ENCODE peak calls at places on chromosomes 2 and 18, in ten cellular contexts. F, W, X, P, U, A, Z, C, R and B are unnamed samples.

GRCh38 chr2:88082781-88083180 is 15.2 kb downstream of the SMYD1 start:
- DNase-seq in F (no peak), W (no peak), X (no peak), P (no peak), U (no peak), A (no peak), Z (no peak), C (no peak), R (no peak), B (no peak)

GRCh38 chr18:10318686-10318960 is 135.8 kb upstream of the APCDD1 start:
- DNase-seq in F (no peak), W (no peak), X (no peak), P (no peak), U (no peak), A (no peak), Z (no peak), C (no peak), R (no peak), B (no peak)

GRCh38 chr2:203354966-203355365 is 26.8 kb downstream of the ABI2 start:
- DNase-seq in F (no peak), W (no peak), X (no peak), P (no peak), U (no peak), A (no peak), Z (no peak), C (no peak), R (no peak), B (no peak)

GRCh38 chr2:26850565-26850964 is 2.6 kb downstream of the DPYSL5 start:
- DNase-seq in F (no peak), W (no peak), X (no peak), P (no peak), U (no peak), A (no peak), Z (no peak), C (no peak), R (no peak), B (peak)

GRCh38 chr18:9701604-9702324 is 6.3 kb upstream of the RAB31 start:
- DNase-seq in F (no peak), W (no peak), X (no peak), P (no peak), U (no peak), A (peak), Z (no peak), C (no peak), R (peak), B (no peak)

GRCh38 chr2:460861-461260 is 173.0 kb upstream of the ALKAL2 start:
- DNase-seq in F (no peak), W (no peak), X (no peak), P (peak), U (peak), A (no peak), Z (no peak), C (no peak), R (no peak), B (no peak)

GRCh38 chr18:79402209-79402576 is 6.5 kb downstream of the NFATC1 start:
- DNase-seq in F (no peak), W (no peak), X (no peak), P (no peak), U (no peak), A (no peak), Z (no peak), C (no peak), R (no peak), B (no peak)

GRCh38 chr2:172428841-172429173 is 1.4 kb downstream of the ITGA6 start:
- DNase-seq in F (no peak), W (no peak), X (no peak), P (no peak), U (no peak), A (no peak), Z (no peak), C (no peak), R (no peak), B (no peak)

GRCh38 chr2:159094173-159094737 is 125.8 kb downstream of the TANC1 start:
- DNase-seq in F (peak), W (no peak), X (no peak), P (no peak), U (no peak), A (no peak), Z (peak), C (no peak), R (peak), B (no peak)

GRCh38 chr2:64453710-64454315 is at the start of gene LGALSL:
- DNase-seq in F (peak), W (peak), X (peak), P (no peak), U (peak), A (peak), Z (peak), C (peak), R (peak), B (peak)

GRCh38 chr2:219998099-219998498 is 370.7 kb downstream of the SLC4A3 start:
- DNase-seq in F (no peak), W (no peak), X (no peak), P (no peak), U (no peak), A (no peak), Z (no peak), C (no peak), R (no peak), B (no peak)
- H3K27ac ChIP-seq in F (no peak), W (no peak), X (no peak), P (no peak), U (no peak), A (no peak), Z (no peak), C (no peak), R (no peak), B (no peak)

DNA sequence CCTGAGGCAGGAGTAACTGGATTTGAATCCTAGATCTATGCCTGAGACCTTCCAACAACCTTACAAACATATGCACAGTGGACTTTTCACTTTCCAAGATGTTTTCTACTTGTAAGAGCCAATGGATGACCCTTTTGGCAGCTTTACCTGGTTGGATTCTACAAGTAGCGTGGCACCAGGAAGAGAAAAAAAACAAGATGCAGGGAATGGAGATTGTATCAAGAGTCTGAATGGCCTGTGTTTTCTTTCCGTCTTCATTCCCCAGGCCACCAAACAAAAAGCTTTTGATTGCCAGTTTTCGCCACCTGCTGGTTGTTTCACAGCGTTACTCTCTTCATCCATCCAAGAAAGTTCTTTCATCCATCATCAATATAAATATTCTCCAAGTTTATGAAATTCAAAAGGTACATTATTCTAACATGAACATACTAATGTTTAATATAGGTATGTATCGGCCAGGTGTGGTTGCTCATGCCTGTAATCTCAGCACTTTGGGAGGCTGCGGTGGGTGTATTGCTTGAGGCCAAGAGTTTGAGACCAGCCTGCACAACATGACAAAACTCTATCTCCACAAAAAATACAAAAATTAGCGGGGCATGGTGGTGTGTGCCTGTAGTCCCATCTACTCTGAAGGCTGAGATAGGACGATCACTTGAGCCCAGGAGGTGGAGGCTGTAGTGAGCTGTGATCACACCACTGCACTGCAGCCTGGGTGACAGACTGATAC is 3.5 kb upstream of the BCL2 start:
- DNase-seq in F (peak), W (peak), X (peak), P (peak), U (peak), A (peak), Z (no peak), C (peak), R (peak), B (peak)
- H3K27ac ChIP-seq in F (peak), W (no peak), X (no peak), P (no peak), U (no peak), A (no peak), Z (peak), C (no peak), R (peak), B (no peak)

GRCh38 chr2:37919631-37920032 is 5.5 kb upstream of the RMDN2 start:
- DNase-seq in F (peak), W (no peak), X (no peak), P (no peak), U (no peak), A (no peak), Z (no peak), C (no peak), R (no peak), B (no peak)
- H3K27ac ChIP-seq in F (peak), W (no peak), X (no peak), P (no peak), U (no peak), A (no peak), Z (no peak), C (no peak), R (no peak), B (no peak)

DNA sequence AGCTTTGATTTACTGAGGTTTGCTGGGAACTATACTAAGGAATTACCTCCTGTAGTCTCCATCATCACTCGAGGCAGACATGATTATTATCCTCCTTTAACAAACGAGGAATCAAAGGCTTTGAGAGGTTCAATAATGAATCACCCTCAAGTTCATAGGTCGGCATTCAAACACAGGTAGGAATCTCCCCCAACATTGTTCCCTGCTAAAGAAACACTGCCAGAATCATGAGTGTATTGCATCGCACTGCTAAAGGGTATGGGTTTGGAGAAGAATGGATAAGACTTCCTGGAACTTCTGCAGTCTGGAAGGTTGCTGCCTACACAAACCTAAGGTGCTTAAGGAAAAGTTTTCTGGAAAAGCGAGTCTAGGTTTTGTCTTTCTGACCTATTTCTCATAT is 260.3 kb upstream of the SESTD1 start:
- DNase-seq in F (no peak), W (no peak), X (no peak), P (no peak), U (no peak), A (no peak), Z (no peak), C (no peak), R (no peak), B (no peak)
- H3K27ac ChIP-seq in F (no peak), W (no peak), X (no peak), P (no peak), U (no peak), A (no peak), Z (no peak), C (no peak), R (no peak), B (no peak)

GRCh38 chr2:213085538-213085937 is 65.9 kb downstream of the IKZF2 start:
- DNase-seq in F (no peak), W (no peak), X (no peak), P (no peak), U (no peak), A (no peak), Z (no peak), C (no peak), R (no peak), B (no peak)
- H3K27ac ChIP-seq in F (no peak), W (no peak), X (peak), P (peak), U (no peak), A (no peak), Z (no peak), C (no peak), R (no peak), B (no peak)

GRCh38 chr2:38601061-38601460 is 1.7 kb downstream of the HNRNPLL start:
- DNase-seq in F (no peak), W (no peak), X (no peak), P (no peak), U (no peak), A (no peak), Z (no peak), C (no peak), R (no peak), B (no peak)

GRCh38 chr2:38600242-38600891 is 2.4 kb downstream of the HNRNPLL start:
- DNase-seq in F (peak), W (no peak), X (no peak), P (no peak), U (no peak), A (no peak), Z (no peak), C (no peak), R (no peak), B (peak)

GRCh38 chr2:38602136-38602731 is 494 bp downstream of the HNRNPLL start:
- DNase-seq in F (peak), W (peak), X (peak), P (peak), U (peak), A (no peak), Z (peak), C (peak), R (peak), B (peak)

GRCh38 chr2:38602732-38603401 is at the start of gene HNRNPLL:
- DNase-seq in F (peak), W (peak), X (peak), P (peak), U (peak), A (peak), Z (peak), C (peak), R (peak), B (peak)

DNA sequence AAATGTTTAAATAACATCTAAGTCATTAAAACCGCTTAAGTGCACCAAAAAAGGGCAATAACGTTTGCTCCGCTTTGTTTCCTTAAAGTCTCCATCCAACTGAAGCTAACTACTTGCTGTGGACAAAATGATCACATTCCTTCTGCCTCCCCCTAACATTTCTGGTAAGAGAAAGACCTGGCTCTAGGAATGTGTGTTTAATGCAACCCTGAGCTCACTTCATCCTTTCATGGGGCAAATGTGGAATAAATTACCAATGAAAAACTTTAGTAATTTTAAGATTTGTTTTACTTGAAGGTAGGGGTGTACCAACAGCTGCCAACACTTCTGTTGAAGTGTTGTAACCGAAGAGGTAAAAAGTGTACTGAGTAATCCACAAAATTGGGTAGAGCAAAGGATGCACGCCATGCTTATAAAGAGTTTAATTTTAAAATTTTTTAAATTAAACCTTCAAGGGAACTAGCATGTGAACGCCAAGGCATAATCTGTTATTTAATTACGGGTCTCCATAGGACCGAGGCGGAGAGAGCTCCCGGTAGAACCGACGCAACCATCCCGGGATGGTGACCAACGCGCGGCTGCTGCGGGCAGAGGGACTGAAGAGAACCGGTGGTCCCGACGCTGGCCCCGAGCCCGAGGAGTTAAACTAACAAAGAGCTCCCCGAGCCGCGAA is 1.1 kb downstream of the HNRNPLL start:
- DNase-seq in F (no peak), W (peak), X (no peak), P (no peak), U (no peak), A (peak), Z (no peak), C (no peak), R (no peak), B (no peak)
- H3K27ac ChIP-seq in F (peak), W (no peak), X (peak), P (peak), U (peak), A (peak), Z (peak), C (peak), R (peak), B (peak)